ENCODE peak calls at places on chromosome 2, in six cellular contexts. One of them, this sample, is unnamed.
A peak's percentile ranks its signal among the peaks of the same experiment; 100 is the strongest.

GRCh38 chr2:205684871-205685313 is 2.6 kb downstream of the NRP2 start:
- DNase-seq in H9: peak; percentile 61
- DNase-seq in neuronal stem cell: no peak
- DNase-seq in mesendoderm: no peak
- DNase-seq in IMR-90: peak; percentile 60
- DNase-seq in H1: no peak
- DNase-seq in this sample: no peak

GRCh38 chr2:220033546-220033945 is 406.1 kb downstream of the SLC4A3 start:
- DNase-seq in H9: no peak
- DNase-seq in neuronal stem cell: no peak
- DNase-seq in mesendoderm: no peak
- DNase-seq in IMR-90: peak; percentile 3
- DNase-seq in H1: no peak
- DNase-seq in this sample: no peak

GRCh38 chr2:217231724-217232123 is 371.9 kb upstream of the TNP1 start:
- DNase-seq in H9: no peak
- DNase-seq in neuronal stem cell: no peak
- DNase-seq in mesendoderm: no peak
- DNase-seq in IMR-90: no peak
- DNase-seq in H1: no peak
- DNase-seq in this sample: no peak

GRCh38 chr2:217248312-217248935 is 388.6 kb upstream of the TNP1 start:
- DNase-seq in H9: peak; percentile 41
- DNase-seq in neuronal stem cell: no peak
- DNase-seq in mesendoderm: peak; percentile 30
- DNase-seq in IMR-90: peak; percentile 74
- DNase-seq in H1: peak; percentile 46
- DNase-seq in this sample: no peak

GRCh38 chr2:240687741-240688562 is 3.7 kb upstream of the AQP12A start:
- DNase-seq in H9: peak; percentile 10
- DNase-seq in neuronal stem cell: no peak
- DNase-seq in mesendoderm: no peak
- DNase-seq in IMR-90: no peak
- DNase-seq in H1: peak; percentile 38
- DNase-seq in this sample: no peak

GRCh38 chr2:36374586-36374985 is 19.0 kb downstream of the CRIM1 start:
- DNase-seq in H9: no peak
- DNase-seq in neuronal stem cell: no peak
- DNase-seq in mesendoderm: no peak
- DNase-seq in IMR-90: no peak
- DNase-seq in H1: no peak
- DNase-seq in this sample: peak; percentile 79

GRCh38 chr2:227310756-227311110 is 14.3 kb upstream of the MFF start:
- DNase-seq in H9: no peak
- DNase-seq in neuronal stem cell: no peak
- DNase-seq in mesendoderm: peak; percentile 32
- DNase-seq in IMR-90: no peak
- DNase-seq in H1: no peak
- DNase-seq in this sample: peak; percentile 68

GRCh38 chr2:222714361-222715256 is 43.2 kb downstream of the MOGAT1 start:
- DNase-seq in H9: no peak
- DNase-seq in neuronal stem cell: no peak
- DNase-seq in mesendoderm: no peak
- DNase-seq in IMR-90: no peak
- DNase-seq in H1: no peak
- DNase-seq in this sample: no peak

GRCh38 chr2:237232166-237232565 is 146.5 kb downstream of the COPS8 start:
- DNase-seq in H9: no peak
- DNase-seq in neuronal stem cell: no peak
- DNase-seq in mesendoderm: no peak
- DNase-seq in IMR-90: no peak
- DNase-seq in H1: no peak
- DNase-seq in this sample: no peak
- H2BK120ac ChIP-seq in H9: no peak overlapping the region
- H2BK120ac ChIP-seq in neuronal stem cell: no peak overlapping the region
- H2BK120ac ChIP-seq in mesendoderm: no peak overlapping the region
- H2BK120ac ChIP-seq in IMR-90: peak overlapping the region; percentile 75
- H2BK120ac ChIP-seq in H1: no peak overlapping the region
- H2BK120ac ChIP-seq in this sample: no peak overlapping the region

GRCh38 chr2:127552846-127553245 is 17.4 kb downstream of the MYO7B start:
- DNase-seq in H9: no peak
- DNase-seq in neuronal stem cell: no peak
- DNase-seq in mesendoderm: no peak
- DNase-seq in IMR-90: no peak
- DNase-seq in H1: no peak
- DNase-seq in this sample: no peak
- H3K4ac ChIP-seq in H9: no peak overlapping the region
- H3K4ac ChIP-seq in neuronal stem cell: no peak overlapping the region
- H3K4ac ChIP-seq in mesendoderm: no peak overlapping the region
- H3K4ac ChIP-seq in IMR-90: no peak overlapping the region
- H3K4ac ChIP-seq in H1: no peak overlapping the region
- H3K4ac ChIP-seq in this sample: no peak overlapping the region

DNA sequence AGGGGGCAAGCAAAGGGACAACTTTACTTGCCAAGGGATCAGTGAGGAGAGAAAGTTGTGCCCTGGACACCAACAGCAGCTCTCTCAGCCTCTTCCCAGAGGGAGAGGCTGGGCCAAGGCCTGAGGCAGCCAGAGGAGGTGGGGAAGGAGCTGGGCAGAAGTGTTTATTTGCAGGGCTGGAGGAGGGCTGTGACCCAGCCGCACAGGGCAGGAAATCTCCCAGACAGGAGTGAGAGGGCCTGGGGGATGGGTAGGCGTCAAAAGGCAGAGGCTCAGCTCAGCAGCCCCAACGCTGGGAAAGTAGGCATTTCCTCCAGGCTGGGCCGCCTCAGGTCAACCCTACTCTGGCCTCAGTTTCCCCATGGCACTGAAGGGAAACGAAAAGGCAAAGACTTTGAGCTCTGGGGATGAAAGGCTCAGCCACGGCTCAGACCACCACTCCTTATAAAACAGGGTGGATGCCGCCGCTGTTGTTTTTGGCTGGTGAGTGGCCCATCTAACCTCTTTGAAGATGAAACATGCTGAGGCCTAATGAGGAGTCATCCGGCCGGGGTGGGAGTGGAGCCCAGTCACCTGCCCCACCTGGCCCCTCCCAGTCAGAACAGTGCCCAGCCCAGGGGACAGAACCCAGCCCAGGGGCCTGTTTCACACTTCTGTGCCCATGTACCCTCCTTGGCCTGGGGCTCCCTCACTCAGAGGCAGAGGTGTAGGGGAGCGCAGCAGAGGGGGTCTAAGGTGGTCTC is 21.9 kb upstream of the SEMA4C start:
- DNase-seq in H9: no peak
- DNase-seq in neuronal stem cell: no peak
- DNase-seq in mesendoderm: peak; percentile 93
- DNase-seq in IMR-90: peak; percentile 58
- DNase-seq in H1: no peak
- DNase-seq in this sample: no peak
- H2BK120ac ChIP-seq in H9: no peak overlapping the region
- H2BK120ac ChIP-seq in neuronal stem cell: no peak overlapping the region
- H2BK120ac ChIP-seq in mesendoderm: peak overlapping the region; percentile 9
- H2BK120ac ChIP-seq in IMR-90: peak overlapping the region; percentile 87
- H2BK120ac ChIP-seq in H1: peak overlapping the region; percentile 18
- H2BK120ac ChIP-seq in this sample: peak overlapping the region; percentile 96

DNA sequence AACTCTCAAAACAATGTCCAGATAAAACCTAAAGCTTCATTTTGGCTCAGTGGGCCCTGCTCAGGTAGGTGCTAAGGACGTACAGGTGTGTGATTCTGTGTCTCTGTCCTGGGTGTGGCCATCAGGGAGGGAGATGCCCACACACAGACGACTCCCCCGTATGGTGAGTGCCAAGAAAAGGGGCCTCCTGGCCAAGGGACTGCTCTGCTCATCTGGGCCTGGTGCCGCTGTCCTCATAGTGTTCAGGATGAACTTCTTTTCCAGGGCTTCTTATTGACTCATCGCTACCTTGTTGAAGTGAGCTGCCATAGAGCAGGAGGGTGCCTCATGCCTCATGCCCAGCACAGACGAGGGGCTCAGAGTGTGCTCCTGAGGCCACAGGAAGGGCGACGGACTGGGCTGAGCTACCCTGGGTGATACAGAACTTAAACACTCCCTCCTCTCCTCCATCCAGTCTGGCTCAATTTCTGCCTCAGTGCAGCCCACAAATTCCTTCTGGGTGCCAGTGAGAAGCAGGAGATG is 57.8 kb downstream of the ITGB1BP1 start:
- DNase-seq in H9: no peak
- DNase-seq in neuronal stem cell: no peak
- DNase-seq in mesendoderm: no peak
- DNase-seq in IMR-90: no peak
- DNase-seq in H1: no peak
- DNase-seq in this sample: no peak
- H3K4ac ChIP-seq in H9: no peak overlapping the region
- H3K4ac ChIP-seq in neuronal stem cell: peak overlapping the region; percentile 24
- H3K4ac ChIP-seq in mesendoderm: no peak overlapping the region
- H3K4ac ChIP-seq in IMR-90: no peak overlapping the region
- H3K4ac ChIP-seq in H1: no peak overlapping the region
- H3K4ac ChIP-seq in this sample: no peak overlapping the region

GRCh38 chr2:128377071-128377910 is 58.6 kb upstream of the HS6ST1 start:
- DNase-seq in H9: no peak
- DNase-seq in neuronal stem cell: no peak
- DNase-seq in mesendoderm: no peak
- DNase-seq in IMR-90: no peak
- DNase-seq in H1: peak; percentile 40
- DNase-seq in this sample: no peak

GRCh38 chr2:128374001-128374710 is 55.5 kb upstream of the HS6ST1 start:
- DNase-seq in H9: no peak
- DNase-seq in neuronal stem cell: no peak
- DNase-seq in mesendoderm: no peak
- DNase-seq in IMR-90: peak; percentile 87
- DNase-seq in H1: no peak
- DNase-seq in this sample: peak; percentile 65

GRCh38 chr2:128374711-128375413 is 56.2 kb upstream of the HS6ST1 start:
- DNase-seq in H9: no peak
- DNase-seq in neuronal stem cell: no peak
- DNase-seq in mesendoderm: no peak
- DNase-seq in IMR-90: no peak
- DNase-seq in H1: no peak
- DNase-seq in this sample: no peak

GRCh38 chr2:128376241-128377041 is 57.8 kb upstream of the HS6ST1 start:
- DNase-seq in H9: no peak
- DNase-seq in neuronal stem cell: no peak
- DNase-seq in mesendoderm: no peak
- DNase-seq in IMR-90: no peak
- DNase-seq in H1: peak; percentile 36
- DNase-seq in this sample: no peak

GRCh38 chr2:128375454-128375853 is 56.8 kb upstream of the HS6ST1 start:
- DNase-seq in H9: no peak
- DNase-seq in neuronal stem cell: no peak
- DNase-seq in mesendoderm: no peak
- DNase-seq in IMR-90: no peak
- DNase-seq in H1: no peak
- DNase-seq in this sample: no peak
- H2BK120ac ChIP-seq in H9: no peak overlapping the region
- H2BK120ac ChIP-seq in neuronal stem cell: no peak overlapping the region
- H2BK120ac ChIP-seq in mesendoderm: no peak overlapping the region
- H2BK120ac ChIP-seq in IMR-90: peak overlapping the region; percentile 95
- H2BK120ac ChIP-seq in H1: no peak overlapping the region
- H2BK120ac ChIP-seq in this sample: peak overlapping the region; percentile 12

DNA sequence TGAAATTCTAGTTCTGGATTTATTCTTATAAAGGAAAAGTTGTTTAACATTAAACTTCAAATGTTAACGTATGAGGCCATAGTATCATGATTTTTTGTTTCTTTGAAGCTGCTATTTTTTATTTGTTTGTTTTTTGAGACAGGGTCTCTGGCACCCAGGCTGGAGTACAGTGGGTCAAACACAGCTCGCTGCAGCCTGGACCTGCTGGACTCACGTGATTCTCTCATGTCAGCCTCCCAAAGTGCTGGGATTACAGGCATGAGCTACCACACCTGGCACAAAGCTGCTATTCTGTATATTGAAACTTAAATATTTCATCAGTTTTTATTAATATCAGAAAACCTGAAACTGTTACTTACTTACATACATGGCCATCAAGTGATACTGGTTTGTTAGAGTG is 89.5 kb upstream of the RPRM start:
- DNase-seq in H9: no peak
- DNase-seq in neuronal stem cell: no peak
- DNase-seq in mesendoderm: no peak
- DNase-seq in IMR-90: no peak
- DNase-seq in H1: no peak
- DNase-seq in this sample: no peak
- H3K4ac ChIP-seq in H9: no peak overlapping the region
- H3K4ac ChIP-seq in neuronal stem cell: no peak overlapping the region
- H3K4ac ChIP-seq in mesendoderm: no peak overlapping the region
- H3K4ac ChIP-seq in IMR-90: no peak overlapping the region
- H3K4ac ChIP-seq in H1: no peak overlapping the region
- H3K4ac ChIP-seq in this sample: no peak overlapping the region

DNA sequence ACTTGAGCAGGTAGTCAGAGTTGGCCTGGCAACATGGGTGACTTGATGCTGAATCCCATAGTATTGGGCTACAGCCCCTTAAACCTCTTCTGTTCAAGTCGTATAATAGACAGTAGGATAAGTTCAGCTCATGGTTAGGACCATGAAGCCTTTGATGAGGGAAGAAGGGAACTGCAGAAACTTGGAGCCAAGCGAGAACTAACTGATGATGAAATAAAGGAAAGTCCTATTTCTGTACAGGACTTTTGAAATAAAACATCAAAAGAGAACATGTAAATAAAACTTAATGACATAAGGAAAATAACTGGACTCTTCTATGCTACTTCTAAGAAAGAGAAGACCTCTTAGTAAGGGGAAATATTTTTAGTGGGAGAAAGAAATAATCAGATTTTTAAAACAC is 51.2 kb upstream of the UGP2 start:
- DNase-seq in H9: no peak
- DNase-seq in neuronal stem cell: no peak
- DNase-seq in mesendoderm: no peak
- DNase-seq in IMR-90: peak; percentile 37
- DNase-seq in H1: no peak
- DNase-seq in this sample: no peak
- H2BK120ac ChIP-seq in H9: no peak overlapping the region
- H2BK120ac ChIP-seq in neuronal stem cell: no peak overlapping the region
- H2BK120ac ChIP-seq in mesendoderm: no peak overlapping the region
- H2BK120ac ChIP-seq in IMR-90: peak overlapping the region; percentile 78
- H2BK120ac ChIP-seq in H1: no peak overlapping the region
- H2BK120ac ChIP-seq in this sample: no peak overlapping the region

DNA sequence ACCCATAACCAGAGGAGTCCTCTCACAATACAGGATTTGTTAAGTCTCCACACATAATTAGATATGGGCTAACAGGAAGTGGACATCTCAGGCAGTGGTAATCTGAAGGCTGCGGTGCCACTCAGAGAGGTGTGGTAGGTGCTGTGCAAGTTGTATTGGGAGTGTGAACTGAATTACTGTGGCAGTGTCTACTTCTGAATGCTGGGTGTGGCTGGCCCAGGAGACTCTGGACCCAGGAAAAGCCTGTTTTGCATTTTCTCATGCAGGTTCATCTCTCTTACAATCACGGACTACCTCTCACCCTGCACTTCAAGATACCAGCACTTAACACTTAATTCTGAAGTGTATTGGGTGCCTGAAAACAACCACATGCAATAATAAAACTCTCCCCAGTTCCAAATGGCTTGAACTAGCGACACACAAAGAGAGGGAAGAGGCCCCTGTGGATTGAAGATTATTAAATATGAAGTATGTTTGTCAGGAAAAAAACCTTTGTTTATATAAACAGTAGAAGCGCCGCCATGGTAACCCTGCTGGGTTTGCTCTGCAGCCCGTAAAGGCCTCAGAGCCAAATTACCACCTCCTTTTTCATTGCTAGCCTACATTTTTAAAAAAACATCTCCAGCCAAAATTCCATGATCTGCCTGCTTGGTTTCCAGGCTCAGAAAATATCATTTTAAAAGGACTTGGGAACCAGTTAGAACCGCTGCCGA is 77.5 kb downstream of the GFPT1 start:
- DNase-seq in H9: no peak
- DNase-seq in neuronal stem cell: no peak
- DNase-seq in mesendoderm: peak; percentile 76
- DNase-seq in IMR-90: peak; percentile 64
- DNase-seq in H1: no peak
- DNase-seq in this sample: peak; percentile 75
- H3K4ac ChIP-seq in H9: no peak overlapping the region
- H3K4ac ChIP-seq in neuronal stem cell: no peak overlapping the region
- H3K4ac ChIP-seq in mesendoderm: no peak overlapping the region
- H3K4ac ChIP-seq in IMR-90: peak overlapping the region; percentile 82
- H3K4ac ChIP-seq in H1: no peak overlapping the region
- H3K4ac ChIP-seq in this sample: no peak overlapping the region